ENCODE peak calls at places on chromosomes 3 and 15, in seven cellular contexts. O is choroid plexus epithelial cell; H is lung; U is left ventricle myocardium inferior; M is heart right ventricle; C is activated CD8-positive, alpha-beta T cell treated with anti-CD3 and anti-CD28 coated beads for 36 hours; G is AG09309. Y is an unnamed sample.

GRCh38 chr15:100759116-100759515 is 120.5 kb upstream of the ALDH1A3 start:
- DNase-seq in O (peak), H (no peak), U (no peak), M (no peak), C (no peak), G (peak), Y (no peak)

GRCh38 chr3:107512108-107512507 is 10.7 kb upstream of the BBX start:
- DNase-seq in O (peak), H (no peak), U (no peak), M (no peak), C (no peak), G (no peak), Y (no peak)

GRCh38 chr15:69524296-69524695 is 71.7 kb downstream of the RPLP1 start:
- DNase-seq in O (no peak), H (no peak), U (no peak), M (no peak), C (no peak), G (no peak), Y (no peak)

GRCh38 chr3:174101244-174101643 is 703.7 kb downstream of the NLGN1 start:
- DNase-seq in O (no peak), H (no peak), U (no peak), M (no peak), C (no peak), G (no peak), Y (no peak)

GRCh38 chr15:101252836-101253235 is 988 bp upstream of the CHSY1 start:
- DNase-seq in O (no peak), H (no peak), U (no peak), M (no peak), C (no peak), G (no peak), Y (no peak)

GRCh38 chr15:83733206-83733605 is 79.3 kb downstream of the ADAMTSL3 start:
- DNase-seq in O (peak), H (no peak), U (no peak), M (no peak), C (no peak), G (no peak), Y (no peak)

GRCh38 chr3:118817748-118818165 is 216.9 kb downstream of the IGSF11 start:
- DNase-seq in O (peak), H (no peak), U (no peak), M (no peak), C (peak), G (peak), Y (no peak)

GRCh38 chr3:21654662-21655061 is 96.3 kb downstream of the ZNF385D start:
- DNase-seq in O (peak), H (no peak), U (no peak), M (no peak), C (no peak), G (peak), Y (no peak)

GRCh38 chr3:24829632-24830229 is 335.1 kb upstream of the THRB start:
- DNase-seq in O (peak), H (peak), U (no peak), M (no peak), C (no peak), G (no peak), Y (peak)

GRCh38 chr3:55166577-55167555 is 239.0 kb upstream of the LRTM1 start:
- DNase-seq in O (peak), H (no peak), U (no peak), M (no peak), C (no peak), G (no peak), Y (no peak)

GRCh38 chr3:102113421-102114041 is 264.2 kb downstream of the NFKBIZ start:
- DNase-seq in O (no peak), H (no peak), U (no peak), M (no peak), C (peak), G (no peak), Y (no peak)

GRCh38 chr15:83446904-83447708 is at the start of gene SH3GL3:
- DNase-seq in O (peak), H (peak), U (peak), M (peak), C (peak), G (no peak), Y (peak)

GRCh38 chr15:79849789-79850188 is 47.0 kb downstream of the MTHFS start:
- DNase-seq in O (peak), H (no peak), U (no peak), M (no peak), C (peak), G (no peak), Y (no peak)

GRCh38 chr3:42122261-42123011 is 31.3 kb downstream of the TRAK1 start:
- DNase-seq in O (no peak), H (no peak), U (no peak), M (no peak), C (no peak), G (no peak), Y (no peak)

GRCh38 chr3:197117107-197117506 is 87.5 kb upstream of the MELTF start:
- DNase-seq in O (peak), H (no peak), U (no peak), M (no peak), C (no peak), G (no peak), Y (no peak)

GRCh38 chr3:42710323-42711021 is 7.9 kb upstream of the HHATL start:
- DNase-seq in O (no peak), H (no peak), U (peak), M (no peak), C (no peak), G (no peak), Y (no peak)

GRCh38 chr3:185983495-185984141 is 45.8 kb upstream of the TRA2B start:
- DNase-seq in O (peak), H (peak), U (peak), M (peak), C (peak), G (no peak), Y (peak)

GRCh38 chr3:94026623-94027022 is 1.8 kb downstream of the STX19 start:
- DNase-seq in O (no peak), H (no peak), U (no peak), M (no peak), C (no peak), G (no peak), Y (no peak)

GRCh38 chr3:4995500-4996053 is 16.3 kb downstream of the BHLHE40 start:
- DNase-seq in O (peak), H (no peak), U (no peak), M (no peak), C (no peak), G (no peak), Y (peak)

GRCh38 chr15:36798366-36798765 is 218.9 kb downstream of the CDIN1 start:
- DNase-seq in O (peak), H (no peak), U (no peak), M (no peak), C (no peak), G (peak), Y (no peak)

GRCh38 chr3:182364323-182364722 is 429.0 kb upstream of the ATP11B start:
- DNase-seq in O (no peak), H (no peak), U (no peak), M (no peak), C (no peak), G (no peak), Y (no peak)

GRCh38 chr15:65730560-65731172 is 61.4 kb downstream of the DENND4A start:
- DNase-seq in O (peak), H (no peak), U (no peak), M (no peak), C (no peak), G (no peak), Y (no peak)

GRCh38 chr15:58497036-58497785 is 65.4 kb downstream of the LIPC start:
- DNase-seq in O (no peak), H (no peak), U (no peak), M (no peak), C (no peak), G (no peak), Y (no peak)

GRCh38 chr3:136237103-136237502 is 13.0 kb upstream of the PCCB start:
- DNase-seq in O (no peak), H (no peak), U (no peak), M (no peak), C (no peak), G (no peak), Y (no peak)

DNA sequence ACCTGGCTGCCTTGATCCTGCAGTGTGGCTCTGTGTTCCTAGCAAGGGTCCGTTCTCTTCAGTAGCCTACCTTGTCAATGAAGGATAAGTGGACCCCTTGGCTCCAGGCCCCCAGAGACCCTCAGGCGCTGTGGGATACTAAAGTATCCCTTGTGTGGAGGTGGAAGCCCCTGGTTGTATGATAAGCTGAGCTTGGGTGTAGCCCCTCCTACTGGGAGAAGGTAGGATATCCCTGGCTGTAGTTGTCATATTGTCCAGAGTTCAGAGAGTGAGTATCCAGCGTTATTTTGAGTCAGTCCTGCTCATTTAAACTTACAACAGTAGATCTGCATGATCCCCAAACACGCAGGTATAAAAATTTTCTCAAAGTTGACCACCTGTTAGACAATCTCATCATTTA is 496.8 kb downstream of the CNTN4 start:
- DNase-seq in O (no peak), H (no peak), U (no peak), M (no peak), C (no peak), G (no peak), Y (no peak)
- TF ChIP-seq CTCF in O (no peak), H (no peak), U (no peak), M (no peak), C (no peak), G (no peak), Y (no peak)

DNA sequence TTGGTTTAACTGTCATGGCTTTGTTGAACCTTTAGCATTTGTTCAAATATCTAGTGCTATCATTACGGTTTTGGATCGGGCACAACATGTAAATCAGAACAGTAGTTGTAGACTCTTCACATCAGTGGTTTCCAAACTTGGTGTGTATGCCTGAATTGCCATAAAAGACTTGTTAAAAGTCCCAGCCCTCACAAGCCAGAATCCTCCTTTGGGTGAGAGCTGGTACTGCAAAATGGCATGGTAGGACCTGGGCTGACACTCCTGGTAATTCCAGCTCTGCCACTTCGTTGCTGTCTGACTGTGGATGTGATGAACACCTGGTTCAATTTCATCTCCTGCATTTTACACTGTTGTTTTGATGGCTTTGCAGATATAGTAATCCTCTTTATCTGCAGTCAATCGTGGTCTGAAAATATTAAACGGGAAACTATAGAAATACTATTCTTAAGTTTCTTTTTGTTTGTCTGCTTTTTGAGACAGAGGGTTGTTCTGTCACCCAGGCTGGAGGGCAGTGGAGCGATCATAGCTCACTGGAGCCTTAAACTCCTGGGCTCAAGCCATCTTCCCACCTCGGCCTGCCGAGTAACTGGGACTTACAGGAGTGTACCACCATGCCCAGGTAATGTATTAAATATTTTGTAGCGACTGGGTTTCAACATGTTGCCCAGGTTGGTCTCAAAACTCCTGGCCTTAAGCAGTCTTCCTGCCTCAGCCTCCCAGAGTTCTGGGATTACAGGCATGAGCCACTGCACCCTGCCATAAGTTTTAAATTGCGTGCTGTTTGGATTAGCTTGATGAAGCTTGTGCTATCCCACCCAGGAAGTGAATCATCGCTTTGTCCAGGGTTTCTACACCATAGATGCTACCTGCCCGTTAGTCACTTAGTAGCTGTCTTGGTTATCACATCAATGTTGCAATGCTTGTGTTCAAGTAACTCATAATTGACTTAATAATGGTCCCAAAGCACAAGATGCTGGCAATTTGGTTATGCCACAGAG is 61.6 kb downstream of the RAB7A start:
- DNase-seq in O (peak), H (no peak), U (no peak), M (no peak), C (peak), G (no peak), Y (no peak)
- TF ChIP-seq CTCF in O (peak), H (no peak), U (peak), M (no peak), C (peak), G (peak), Y (peak)

GRCh38 chr3:14274999-14275961 is 96.7 kb downstream of the LSM3 start:
- DNase-seq in O (peak), H (no peak), U (no peak), M (no peak), C (peak), G (no peak), Y (no peak)
- TF ChIP-seq CTCF in O (peak), H (no peak), U (peak), M (no peak), C (no peak), G (peak), Y (peak)

GRCh38 chr15:93037341-93038063 is 51.5 kb downstream of the RGMA start:
- DNase-seq in O (peak), H (no peak), U (peak), M (peak), C (no peak), G (no peak), Y (no peak)
- TF ChIP-seq CTCF in O (peak), H (no peak), U (peak), M (no peak), C (no peak), G (peak), Y (peak)